ENCODE peak calls at places on chromosomes 16 and 17, in five cellular contexts. D is kidney, V is BE2C, M is A673, J is transverse colon. U is an unnamed sample. For H3K4me1, the result is how much of the 10 kb centered on the place peaks cover.

GRCh38 chr16:73166394-73166971 is 118.6 kb upstream of the ZFHX3 start:
- DNase-seq in D (no peak), V (no peak), M (peak), J (no peak), U (no peak)

GRCh38 chr16:75237398-75238131 is 13.9 kb downstream of the BCAR1 start:
- DNase-seq in D (peak), V (no peak), M (no peak), J (no peak), U (no peak)

GRCh38 chr16:85465328-85466307 is 147.5 kb upstream of the GSE1 start:
- DNase-seq in D (no peak), V (peak), M (peak), J (no peak), U (no peak)

GRCh38 chr17:15266325-15266950 is 1.3 kb upstream of the PMP22 start:
- DNase-seq in D (no peak), V (no peak), M (no peak), J (no peak), U (peak)

GRCh38 chr17:43468746-43469544 is 14.8 kb upstream of the DHX8 start:
- DNase-seq in D (no peak), V (no peak), M (peak), J (no peak), U (no peak)

GRCh38 chr17:62672957-62673356 is 45.5 kb downstream of the MRC2 start:
- DNase-seq in D (no peak), V (no peak), M (no peak), J (no peak), U (no peak)

GRCh38 chr17:64024781-64025731 is 4.6 kb upstream of the ICAM2 start:
- DNase-seq in D (no peak), V (no peak), M (no peak), J (no peak), U (peak)

GRCh38 chr16:2172688-2173335 is 17.2 kb downstream of the TRAF7 start:
- DNase-seq in D (no peak), V (no peak), M (no peak), J (no peak), U (no peak)

GRCh38 chr16:72467157-72467759 is 295.3 kb upstream of the PMFBP1 start:
- DNase-seq in D (no peak), V (peak), M (peak), J (no peak), U (peak)

GRCh38 chr17:45090711-45091110 is 29.6 kb downstream of the NMT1 start:
- DNase-seq in D (no peak), V (no peak), M (no peak), J (no peak), U (peak)

GRCh38 chr16:67128417-67128816 is 18.7 kb downstream of the PHAF1 start:
- DNase-seq in D (no peak), V (no peak), M (no peak), J (no peak), U (no peak)

GRCh38 chr16:50297301-50298074 is 31.1 kb downstream of the ADCY7 start:
- DNase-seq in D (peak), V (peak), M (no peak), J (peak), U (peak)

GRCh38 chr16:680967-681745 is 946 bp downstream of the STUB1 start:
- DNase-seq in D (no peak), V (peak), M (peak), J (peak), U (peak)

GRCh38 chr16:51390877-51391276 is 239.8 kb upstream of the SALL1 start:
- DNase-seq in D (no peak), V (no peak), M (no peak), J (no peak), U (no peak)

GRCh38 chr16:79429276-79430128 is 171.0 kb downstream of the MAF start:
- DNase-seq in D (no peak), V (no peak), M (no peak), J (peak), U (no peak)

GRCh38 chr17:39231587-39232551 is 6.1 kb upstream of the STAC2 start:
- DNase-seq in D (peak), V (peak), M (peak), J (peak), U (peak)

GRCh38 chr17:56834380-56835258 is 668 bp downstream of the DGKE start:
- DNase-seq in D (peak), V (peak), M (no peak), J (peak), U (peak)

GRCh38 chr17:71085238-71086033 is 916.1 kb downstream of the KCNJ2 start:
- DNase-seq in D (no peak), V (peak), M (peak), J (peak), U (peak)

GRCh38 chr16:1180772-1181714 is 28.1 kb downstream of the CACNA1H start:
- DNase-seq in D (no peak), V (peak), M (no peak), J (no peak), U (no peak)

GRCh38 chr16:68069511-68070248 is 15.5 kb upstream of the NFATC3 start:
- DNase-seq in D (peak), V (no peak), M (no peak), J (peak), U (no peak)

GRCh38 chr16:48538746-48539484 is 71.1 kb downstream of the N4BP1 start:
- DNase-seq in D (peak), V (no peak), M (no peak), J (no peak), U (peak)

GRCh38 chr16:10181196-10182162 is 749 bp downstream of the GRIN2A start:
- DNase-seq in D (peak), V (peak), M (peak), J (peak), U (peak)

GRCh38 chr17:21303441-21304065 is 19.0 kb downstream of the MAP2K3 start:
- DNase-seq in D (peak), V (no peak), M (no peak), J (peak), U (no peak)

GRCh38 chr16:82990155-82990554 is 363.4 kb downstream of the CDH13 start:
- DNase-seq in D (no peak), V (no peak), M (no peak), J (no peak), U (no peak)

GRCh38 chr16:74713325-74713724 is 12.7 kb upstream of the MLKL start:
- DNase-seq in D (no peak), V (no peak), M (no peak), J (no peak), U (no peak)

GRCh38 chr17:43104665-43105064 is 20.5 kb downstream of the BRCA1 start:
- DNase-seq in D (no peak), V (no peak), M (no peak), J (no peak), U (no peak)

GRCh38 chr17:56636276-56636675 is 42.8 kb downstream of the NOG start:
- DNase-seq in D (no peak), V (no peak), M (no peak), J (no peak), U (no peak)

GRCh38 chr17:7173687-7174602 is 5.2 kb downstream of the ASGR1 start:
- DNase-seq in D (peak), V (no peak), M (peak), J (peak), U (peak)
- H3K4me3 ChIP-seq in D (no peak), V (no peak), M (no peak), J (no peak), U (no peak)

DNA sequence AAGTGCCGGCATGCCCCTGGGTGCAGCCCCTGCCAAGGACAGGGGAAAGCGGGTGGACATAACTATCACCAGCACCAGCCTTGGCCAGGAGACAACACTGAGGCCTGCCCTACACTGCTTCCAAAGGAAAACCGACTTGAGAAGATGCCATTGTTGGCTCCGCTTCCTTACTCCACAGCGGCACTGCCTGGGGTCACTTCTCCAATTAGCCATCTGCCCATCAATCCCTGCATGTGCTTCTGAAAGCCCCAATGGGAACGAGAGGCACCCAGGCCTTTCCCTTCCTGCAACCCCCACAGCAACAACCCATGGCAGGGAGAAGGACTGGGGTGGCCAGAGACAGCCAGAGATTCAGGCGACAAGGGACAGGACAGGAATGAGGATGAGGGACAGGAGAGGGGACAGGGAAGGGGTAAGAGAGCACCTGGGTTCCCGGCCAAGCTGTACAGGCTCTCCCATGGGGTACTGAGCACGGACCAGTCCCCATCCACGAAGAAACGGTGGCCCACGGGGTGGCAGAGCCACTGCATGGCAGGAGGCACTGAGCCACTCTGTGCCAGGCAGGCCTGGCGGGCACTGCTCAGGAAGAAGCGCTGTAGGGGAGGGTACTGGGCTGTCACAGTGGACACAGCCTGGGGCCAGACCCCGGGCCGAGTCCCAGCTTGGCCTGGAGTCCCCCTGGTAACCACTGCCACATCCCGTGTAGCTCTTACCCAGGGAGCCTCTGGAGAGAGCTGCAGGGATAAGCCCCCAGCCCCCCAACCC is 21.2 kb downstream of the SREBF1 start:
- DNase-seq in D (no peak), V (no peak), M (no peak), J (no peak), U (no peak)
- H3K4me1 ChIP-seq in D (under half), V (under half), M (half or more), J (under half), U (under half)

GRCh38 chr17:20094777-20095176 is 85.6 kb downstream of the SPECC1 start:
- DNase-seq in D (no peak), V (no peak), M (no peak), J (no peak), U (no peak)

GRCh38 chr17:20092973-20093626 is 83.9 kb downstream of the SPECC1 start:
- DNase-seq in D (no peak), V (no peak), M (no peak), J (no peak), U (no peak)

GRCh38 chr17:20092292-20092867 is 83.2 kb downstream of the SPECC1 start:
- DNase-seq in D (no peak), V (no peak), M (no peak), J (no peak), U (peak)

GRCh38 chr17:20089795-20090547 is 80.8 kb downstream of the SPECC1 start:
- DNase-seq in D (no peak), V (no peak), M (no peak), J (no peak), U (peak)

GRCh38 chr17:20091161-20092029 is 82.2 kb downstream of the SPECC1 start:
- DNase-seq in D (peak), V (no peak), M (no peak), J (no peak), U (peak)
- H3K4me3 ChIP-seq in D (no peak), V (no peak), M (no peak), J (no peak), U (no peak)

DNA sequence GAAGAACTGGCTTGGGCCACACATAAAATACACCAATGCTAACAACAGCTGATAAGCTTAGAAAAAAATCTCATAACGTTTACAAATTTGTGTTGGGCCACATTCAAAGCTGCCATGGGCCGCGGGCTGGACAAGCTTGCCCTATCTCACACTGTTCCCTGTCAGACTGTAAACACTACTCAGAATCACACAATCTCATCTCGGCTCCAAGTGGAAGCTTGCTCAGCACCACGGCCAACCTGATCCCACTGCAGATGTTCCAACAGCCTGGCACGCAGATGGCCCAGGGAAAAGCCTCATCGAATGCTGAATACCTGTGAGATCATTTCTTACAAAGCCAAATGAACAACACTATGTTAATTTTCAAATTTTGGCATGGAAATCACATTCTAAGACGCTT is 125.8 kb downstream of the ANKRD11 start:
- DNase-seq in D (peak), V (no peak), M (no peak), J (no peak), U (no peak)
- H3K4me1 ChIP-seq in D (under half), V (under half), M (under half), J (half or more), U (under half)

DNA sequence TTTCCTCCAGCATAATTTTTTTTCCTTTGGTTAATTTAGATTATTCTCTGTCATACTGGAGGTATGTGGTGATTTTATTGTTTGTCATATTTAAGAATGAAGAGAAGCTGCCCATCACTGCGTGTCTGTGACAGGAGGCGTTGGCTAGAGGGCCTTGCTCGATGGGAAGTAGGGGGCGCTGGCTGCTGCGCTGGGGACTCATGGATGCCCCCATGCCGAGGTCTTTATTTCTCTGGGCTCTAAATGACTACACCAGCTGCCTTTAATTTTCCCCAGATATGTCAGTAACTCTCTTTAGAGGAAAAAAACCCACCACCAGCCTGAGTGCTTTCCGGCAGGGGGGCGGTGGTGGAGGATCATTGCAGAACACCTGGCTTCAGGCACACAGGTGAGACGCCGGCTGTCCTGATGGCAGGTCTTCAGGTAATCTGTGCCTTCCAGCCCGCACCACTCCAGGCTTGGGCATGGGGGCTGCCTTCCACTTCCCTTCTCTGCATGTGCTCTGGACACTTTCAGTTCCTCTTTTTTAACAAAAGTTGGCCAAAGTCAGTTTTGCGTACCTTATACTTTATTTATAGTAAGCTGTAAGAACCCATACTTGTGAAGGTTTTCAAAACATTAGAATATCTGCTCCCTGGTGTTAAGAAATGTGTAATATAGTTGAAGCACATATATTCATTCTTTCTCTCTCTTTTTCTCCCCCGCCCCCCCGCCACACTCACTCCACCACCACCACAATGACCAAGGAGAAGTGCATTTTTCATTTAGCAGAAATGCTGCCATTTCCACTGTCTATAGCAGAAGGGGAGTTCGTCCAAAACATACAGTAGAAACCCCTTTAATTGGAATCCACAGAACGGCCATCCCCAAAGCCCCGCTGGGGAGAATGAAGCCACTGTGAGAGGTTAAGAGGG is 192.7 kb downstream of the RPTOR start:
- DNase-seq in D (no peak), V (no peak), M (no peak), J (peak), U (peak)
- H3K4me3 ChIP-seq in D (no peak), V (no peak), M (no peak), J (no peak), U (no peak)

GRCh38 chr17:50152736-50153135 is 2.3 kb upstream of the PPP1R9B start:
- DNase-seq in D (peak), V (no peak), M (no peak), J (no peak), U (no peak)
- H3K4me1 ChIP-seq in D (under half), V (under half), M (under half), J (under half), U (under half)

GRCh38 chr16:27273330-27273669 is 4.7 kb upstream of the NSMCE1 start:
- DNase-seq in D (no peak), V (no peak), M (no peak), J (no peak), U (no peak)
- H3K4me3 ChIP-seq in D (no peak), V (no peak), M (no peak), J (no peak), U (no peak)

DNA sequence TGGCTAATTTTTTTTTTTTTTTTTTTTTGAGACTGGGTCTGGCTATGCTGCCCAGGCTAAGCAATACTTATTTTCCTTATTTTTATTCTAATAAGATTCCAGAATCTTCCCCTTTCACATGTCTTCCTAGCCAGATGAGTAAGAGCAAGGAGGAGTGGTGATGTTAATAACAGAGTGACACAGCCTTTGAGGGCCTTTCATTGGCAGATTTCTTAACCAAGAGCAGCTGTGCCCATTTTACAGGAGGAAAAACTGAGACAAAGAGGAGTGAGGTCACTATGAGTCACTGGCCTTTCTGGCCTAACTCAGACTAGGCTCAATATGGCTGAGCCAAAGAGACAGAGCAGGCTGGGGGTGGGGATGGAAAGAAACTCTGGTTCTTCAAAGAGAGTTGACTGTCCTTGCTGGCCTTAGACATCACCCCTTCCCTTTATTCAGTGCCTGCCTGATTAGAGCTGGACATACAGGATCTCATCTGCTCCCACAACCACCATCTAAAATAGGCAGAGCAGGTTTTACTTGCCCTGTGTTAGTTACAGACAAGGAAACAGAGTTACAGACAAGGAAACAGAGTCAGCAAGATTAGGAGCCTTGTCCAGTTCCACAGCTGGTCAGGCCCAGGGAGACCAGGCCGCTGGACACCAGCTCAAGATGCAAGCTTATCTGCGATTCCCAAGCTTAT is 50.0 kb upstream of the TOB1 start:
- DNase-seq in D (no peak), V (no peak), M (no peak), J (no peak), U (no peak)
- H3K4me1 ChIP-seq in D (under half), V (under half), M (under half), J (half or more), U (under half)

DNA sequence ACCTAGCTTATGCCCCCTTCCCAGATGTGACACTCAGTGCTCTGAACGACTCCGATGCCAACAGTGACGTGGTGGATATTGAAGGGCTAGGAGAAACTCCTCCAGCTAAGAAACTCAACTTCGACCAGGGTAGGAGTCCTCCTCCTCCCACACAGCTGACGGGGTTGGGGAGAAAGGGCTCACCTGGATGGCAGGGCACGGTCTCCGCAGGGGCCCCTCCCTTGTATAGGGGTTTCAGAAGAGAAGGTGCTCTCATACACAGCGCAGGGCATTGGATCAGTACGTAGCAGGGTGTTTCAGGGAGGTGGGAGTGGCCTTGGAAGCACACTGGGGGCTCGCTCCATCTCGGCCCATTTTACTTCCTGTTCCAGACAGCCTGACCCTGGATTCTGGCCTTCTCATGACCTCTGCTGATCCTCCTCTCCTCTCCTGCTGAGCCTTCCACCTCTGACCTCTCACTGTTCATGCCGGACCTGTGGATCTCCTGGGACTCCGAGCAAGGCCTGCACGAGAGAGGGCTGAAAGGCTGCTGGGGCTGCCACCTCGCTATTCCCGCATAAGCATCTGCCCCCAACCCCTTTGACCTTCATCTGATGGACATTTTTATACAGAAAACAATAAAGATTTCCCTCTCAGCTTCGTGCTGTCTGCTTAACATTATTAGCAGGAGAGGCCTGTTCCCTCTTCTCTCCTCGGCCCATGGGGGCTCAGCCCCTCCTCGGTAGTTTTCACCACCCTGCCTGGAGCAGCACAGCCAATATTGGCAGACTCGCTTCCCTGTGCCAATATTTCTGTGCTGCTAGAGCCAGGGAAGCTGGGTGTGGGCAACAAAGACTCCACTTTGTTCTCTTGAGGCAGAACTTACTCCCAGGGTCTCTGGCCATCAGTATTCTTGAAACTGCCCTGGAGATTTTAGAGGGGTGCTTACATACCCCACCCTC is 4.7 kb downstream of the RNASEK start:
- DNase-seq in D (peak), V (no peak), M (no peak), J (no peak), U (peak)
- H3K4me3 ChIP-seq in D (no peak), V (no peak), M (no peak), J (peak), U (no peak)

U was measured in endodermal cell.